ENCODE peak calls at places on chromosomes 1 and 21, in nine cellular contexts. E is upper lobe of right lung; H is tibial artery; W is nephron progenitor cell; G is GDM1; O is Daoy; S is activated CD8-positive, alpha-beta memory T cell treated with anti-CD3 and anti-CD28 coated beads for 48 hours; V is smooth muscle cell of the brain vasculature; T is stimulated activated CD4-positive, alpha-beta T cell treated with anti-CD3 and anti-CD28 coated beads, Interleukin-15, amount 100 ng/mL, for 1 hour. D is an unnamed sample.

GRCh38 chr1:72282271-72282656 is at the start of gene NEGR1:
- DNase-seq in S (peak; percentile 0), E (peak; percentile 68), T (no peak), O (peak; percentile 83), G (no peak), V (peak; percentile 9), H (peak; percentile 66), W (peak; percentile 57), D (peak; percentile 80)

GRCh38 chr1:32275424-32275823 is 16.5 kb upstream of the HDAC1 start:
- DNase-seq in G (no peak), W (no peak), O (no peak), T (no peak), S (no peak), H (no peak), E (peak; percentile 72), V (no peak), D (no peak)

GRCh38 chr1:209389258-209389657 is 194.3 kb upstream of the CAMK1G start:
- DNase-seq in G (no peak), T (no peak), V (no peak), E (no peak), S (no peak), H (no peak), O (peak; percentile 91), W (no peak), D (no peak)

GRCh38 chr1:912740-913301 is 10.9 kb upstream of the SAMD11 start:
- DNase-seq in W (no peak), E (peak; percentile 51), H (peak; percentile 16), T (no peak), V (no peak), O (peak; percentile 32), G (peak; percentile 54), S (no peak), D (no peak)

GRCh38 chr1:21319447-21320407 is 29.5 kb upstream of the ECE1 start:
- DNase-seq in O (no peak), G (no peak), V (no peak), H (peak; percentile 72), E (no peak), S (no peak), T (no peak), W (no peak), D (no peak)

GRCh38 chr1:108585343-108585742 is 25.4 kb downstream of the EEIG2 start:
- DNase-seq in O (no peak), E (no peak), H (no peak), S (no peak), G (no peak), T (no peak), V (no peak), W (no peak), D (no peak)

GRCh38 chr1:8516793-8517556 is 199.1 kb downstream of the SLC45A1 start:
- DNase-seq in T (no peak), V (no peak), G (no peak), O (peak; percentile 15), E (no peak), S (no peak), W (no peak), H (no peak), D (no peak)

GRCh38 chr1:99533909-99534907 is 111.7 kb upstream of the PALMD start:
- DNase-seq in W (no peak), V (no peak), T (no peak), H (no peak), E (no peak), O (no peak), S (no peak), G (no peak), D (no peak)

GRCh38 chr21:43347864-43348766 is 78.8 kb downstream of the SIK1 start:
- DNase-seq in V (no peak), O (no peak), E (no peak), S (no peak), G (no peak), W (no peak), H (no peak), T (no peak), D (no peak)

GRCh38 chr21:14862794-14863720 is 201.7 kb downstream of the NRIP1 start:
- DNase-seq in G (no peak), H (no peak), T (no peak), W (peak; percentile 26), O (no peak), S (no peak), E (no peak), V (no peak), D (no peak)

GRCh38 chr1:117142200-117142599 is 20.7 kb upstream of the TRIM45 start:
- DNase-seq in E (no peak), T (no peak), V (no peak), S (no peak), O (peak; percentile 33), W (no peak), H (no peak), G (no peak), D (no peak)

GRCh38 chr1:180502361-180503273 is at the start of gene ACBD6:
- DNase-seq in T (peak; percentile 79), E (peak; percentile 93), W (peak; percentile 88), S (peak; percentile 71), G (peak; percentile 86), O (peak; percentile 89), V (peak; percentile 57), H (peak; percentile 82), D (peak; percentile 89)

D was measured in sciatic nerve.